ENCODE peak calls at places on chromosomes 7 and 10, in eight cellular contexts. One of them, this sample, is unnamed.

GRCh38 chr7:5234852-5235831 is 45.1 kb downstream of the WIPI2 start:
- DNase-seq in neural crest cell: no peak
- DNase-seq in NCI-H69: no peak
- DNase-seq in cerebellum: no peak
- DNase-seq in RCC 7860: peak; percentile 42
- DNase-seq in kidney tubule cell: peak; percentile 81
- DNase-seq in Caki2: peak; percentile 79
- DNase-seq in NCI-H1417 treated with DMSO at 0.1 percent for 48 hours: no peak
- DNase-seq in this sample: no peak

GRCh38 chr10:92792661-92793060 is 55.7 kb upstream of the EXOC6 start:
- DNase-seq in NCI-H69: no peak
- DNase-seq in cerebellum: no peak
- DNase-seq in NCI-H1417 treated with DMSO at 0.1 percent for 48 hours: no peak
- DNase-seq in RCC 7860: no peak
- DNase-seq in neural crest cell: no peak
- DNase-seq in kidney tubule cell: no peak
- DNase-seq in Caki2: no peak
- DNase-seq in this sample: no peak

GRCh38 chr10:79483948-79484347 is 28.4 kb upstream of the EIF5AL1 start:
- DNase-seq in cerebellum: no peak
- DNase-seq in Caki2: no peak
- DNase-seq in NCI-H1417 treated with DMSO at 0.1 percent for 48 hours: no peak
- DNase-seq in kidney tubule cell: no peak
- DNase-seq in NCI-H69: no peak
- DNase-seq in RCC 7860: no peak
- DNase-seq in neural crest cell: no peak
- DNase-seq in this sample: no peak

GRCh38 chr7:139828880-139829653 is at the start of gene TBXAS1:
- DNase-seq in RCC 7860: peak; percentile 90
- DNase-seq in kidney tubule cell: peak; percentile 93
- DNase-seq in NCI-H69: no peak
- DNase-seq in NCI-H1417 treated with DMSO at 0.1 percent for 48 hours: no peak
- DNase-seq in Caki2: peak; percentile 77
- DNase-seq in neural crest cell: no peak
- DNase-seq in cerebellum: no peak
- DNase-seq in this sample: peak; percentile 17

GRCh38 chr10:124742418-124743187 is 1.6 kb downstream of the FAM53B start:
- DNase-seq in Caki2: no peak
- DNase-seq in kidney tubule cell: peak; percentile 37
- DNase-seq in cerebellum: peak; percentile 80
- DNase-seq in NCI-H1417 treated with DMSO at 0.1 percent for 48 hours: peak; percentile 5
- DNase-seq in RCC 7860: no peak
- DNase-seq in neural crest cell: peak; percentile 26
- DNase-seq in NCI-H69: peak; percentile 74
- DNase-seq in this sample: peak; percentile 66

GRCh38 chr7:139358541-139359365 is 941 bp upstream of the LUC7L2 start:
- DNase-seq in neural crest cell: no peak
- DNase-seq in NCI-H1417 treated with DMSO at 0.1 percent for 48 hours: peak; percentile 67
- DNase-seq in RCC 7860: peak; percentile 23
- DNase-seq in NCI-H69: peak; percentile 24
- DNase-seq in Caki2: peak; percentile 77
- DNase-seq in cerebellum: no peak
- DNase-seq in kidney tubule cell: peak; percentile 78
- DNase-seq in this sample: peak; percentile 26

GRCh38 chr10:113550365-113550764 is 2.5 kb upstream of the HABP2 start:
- DNase-seq in kidney tubule cell: peak; percentile 92
- DNase-seq in Caki2: peak; percentile 79
- DNase-seq in RCC 7860: peak; percentile 90
- DNase-seq in neural crest cell: no peak
- DNase-seq in NCI-H69: peak; percentile 38
- DNase-seq in NCI-H1417 treated with DMSO at 0.1 percent for 48 hours: no peak
- DNase-seq in cerebellum: no peak
- DNase-seq in this sample: no peak

GRCh38 chr7:20316706-20317105 is 14.0 kb upstream of the ITGB8 start:
- DNase-seq in cerebellum: no peak
- DNase-seq in NCI-H1417 treated with DMSO at 0.1 percent for 48 hours: no peak
- DNase-seq in NCI-H69: peak; percentile 88
- DNase-seq in neural crest cell: no peak
- DNase-seq in kidney tubule cell: no peak
- DNase-seq in Caki2: no peak
- DNase-seq in RCC 7860: no peak
- DNase-seq in this sample: no peak

This sample was measured in NCI-H526.